ENCODE peak calls at places on chromosomes 16 and 17, in four cellular contexts. One of them, this sample, is unnamed.

GRCh38 chr16:28107232-28107631 is 43.7 kb upstream of the GSG1L start:
- DNase-seq in esophagus squamous epithelium: no peak
- DNase-seq in fibroblast of lung: no peak
- DNase-seq in dorsolateral prefrontal cortex: no peak
- DNase-seq in this sample: peak; percentile 29

GRCh38 chr17:7001562-7001961 is 5.7 kb downstream of the ALOX12 start:
- DNase-seq in esophagus squamous epithelium: no peak
- DNase-seq in fibroblast of lung: no peak
- DNase-seq in dorsolateral prefrontal cortex: no peak
- DNase-seq in this sample: no peak

GRCh38 chr17:66675991-66676371 is 158.9 kb upstream of the CACNG5 start:
- DNase-seq in esophagus squamous epithelium: no peak
- DNase-seq in fibroblast of lung: peak; percentile 58
- DNase-seq in dorsolateral prefrontal cortex: peak; percentile 56
- DNase-seq in this sample: no peak

GRCh38 chr17:80880650-80880989 is 111.0 kb upstream of the CHMP6 start:
- DNase-seq in esophagus squamous epithelium: no peak
- DNase-seq in fibroblast of lung: no peak
- DNase-seq in dorsolateral prefrontal cortex: no peak
- DNase-seq in this sample: no peak

GRCh38 chr16:50372611-50373344 is 4.0 kb upstream of the BRD7 start:
- DNase-seq in esophagus squamous epithelium: no peak
- DNase-seq in fibroblast of lung: peak; percentile 21
- DNase-seq in dorsolateral prefrontal cortex: peak; percentile 58
- DNase-seq in this sample: peak; percentile 86

GRCh38 chr17:31147507-31148202 is 52.9 kb downstream of the NF1 start:
- DNase-seq in esophagus squamous epithelium: no peak
- DNase-seq in fibroblast of lung: no peak
- DNase-seq in dorsolateral prefrontal cortex: no peak
- DNase-seq in this sample: no peak

GRCh38 chr17:42814633-42815399 is 9.3 kb downstream of the BECN1 start:
- DNase-seq in esophagus squamous epithelium: no peak
- DNase-seq in fibroblast of lung: peak; percentile 83
- DNase-seq in dorsolateral prefrontal cortex: no peak
- DNase-seq in this sample: peak; percentile 7

GRCh38 chr16:51982715-51983680 is 563.9 kb downstream of the TOX3 start:
- DNase-seq in esophagus squamous epithelium: no peak
- DNase-seq in fibroblast of lung: peak; percentile 85
- DNase-seq in dorsolateral prefrontal cortex: no peak
- DNase-seq in this sample: no peak

GRCh38 chr16:59341368-59341767 is 607.3 kb upstream of the GOT2 start:
- DNase-seq in esophagus squamous epithelium: no peak
- DNase-seq in fibroblast of lung: no peak
- DNase-seq in dorsolateral prefrontal cortex: no peak
- DNase-seq in this sample: no peak

GRCh38 chr16:12132290-12132689 is 155.8 kb downstream of the SNX29 start:
- DNase-seq in esophagus squamous epithelium: no peak
- DNase-seq in fibroblast of lung: peak; percentile 55
- DNase-seq in dorsolateral prefrontal cortex: no peak
- DNase-seq in this sample: no peak

GRCh38 chr16:80120899-80121521 is 419.8 kb upstream of the DYNLRB2 start:
- DNase-seq in esophagus squamous epithelium: no peak
- DNase-seq in fibroblast of lung: no peak
- DNase-seq in dorsolateral prefrontal cortex: no peak
- DNase-seq in this sample: no peak

GRCh38 chr16:77223184-77223583 is 24.0 kb downstream of the SYCE1L start:
- DNase-seq in esophagus squamous epithelium: no peak
- DNase-seq in fibroblast of lung: no peak
- DNase-seq in dorsolateral prefrontal cortex: no peak
- DNase-seq in this sample: no peak

GRCh38 chr17:17313350-17313991 is 10.3 kb downstream of the NT5M start:
- DNase-seq in esophagus squamous epithelium: no peak
- DNase-seq in fibroblast of lung: no peak
- DNase-seq in dorsolateral prefrontal cortex: peak; percentile 64
- DNase-seq in this sample: no peak

GRCh38 chr16:89658221-89658879 is 714 bp downstream of the SPATA33 start:
- DNase-seq in esophagus squamous epithelium: no peak
- DNase-seq in fibroblast of lung: no peak
- DNase-seq in dorsolateral prefrontal cortex: no peak
- DNase-seq in this sample: no peak

GRCh38 chr16:86508028-86508946 is 2.0 kb upstream of the FOXF1 start:
- DNase-seq in esophagus squamous epithelium: no peak
- DNase-seq in fibroblast of lung: peak; percentile 53
- DNase-seq in dorsolateral prefrontal cortex: no peak
- DNase-seq in this sample: no peak

GRCh38 chr17:4090898-4091297 is 51.9 kb downstream of the ZZEF1 start:
- DNase-seq in esophagus squamous epithelium: no peak
- DNase-seq in fibroblast of lung: peak; percentile 9
- DNase-seq in dorsolateral prefrontal cortex: no peak
- DNase-seq in this sample: no peak

GRCh38 chr17:46977348-46977747 is 1.7 kb downstream of the RPRML start:
- DNase-seq in esophagus squamous epithelium: no peak
- DNase-seq in fibroblast of lung: peak; percentile 16
- DNase-seq in dorsolateral prefrontal cortex: peak; percentile 63
- DNase-seq in this sample: no peak

GRCh38 chr16:85970712-85971220 is 71.8 kb downstream of the IRF8 start:
- DNase-seq in esophagus squamous epithelium: no peak
- DNase-seq in fibroblast of lung: no peak
- DNase-seq in dorsolateral prefrontal cortex: no peak
- DNase-seq in this sample: no peak

GRCh38 chr16:12675852-12676251 is 127.8 kb downstream of the CPPED1 start:
- DNase-seq in esophagus squamous epithelium: no peak
- DNase-seq in fibroblast of lung: no peak
- DNase-seq in dorsolateral prefrontal cortex: no peak
- DNase-seq in this sample: no peak

GRCh38 chr16:22161999-22162657 is at the start of gene SDR42E2:
- DNase-seq in esophagus squamous epithelium: no peak
- DNase-seq in fibroblast of lung: no peak
- DNase-seq in dorsolateral prefrontal cortex: no peak
- DNase-seq in this sample: no peak

GRCh38 chr16:51155199-51155607 is 4.1 kb upstream of the SALL1 start:
- DNase-seq in esophagus squamous epithelium: no peak
- DNase-seq in fibroblast of lung: no peak
- DNase-seq in dorsolateral prefrontal cortex: no peak
- DNase-seq in this sample: no peak

GRCh38 chr17:18101828-18102227 is 6.7 kb upstream of the MYO15A start:
- DNase-seq in esophagus squamous epithelium: no peak
- DNase-seq in fibroblast of lung: no peak
- DNase-seq in dorsolateral prefrontal cortex: no peak
- DNase-seq in this sample: no peak

GRCh38 chr16:9016824-9017223 is 53.1 kb upstream of the USP7 start:
- DNase-seq in esophagus squamous epithelium: no peak
- DNase-seq in fibroblast of lung: no peak
- DNase-seq in dorsolateral prefrontal cortex: no peak
- DNase-seq in this sample: no peak

GRCh38 chr16:9012848-9013507 is 49.3 kb upstream of the USP7 start:
- DNase-seq in esophagus squamous epithelium: no peak
- DNase-seq in fibroblast of lung: peak; percentile 5
- DNase-seq in dorsolateral prefrontal cortex: peak; percentile 48
- DNase-seq in this sample: no peak

GRCh38 chr16:9014389-9014788 is 50.7 kb upstream of the USP7 start:
- DNase-seq in esophagus squamous epithelium: no peak
- DNase-seq in fibroblast of lung: no peak
- DNase-seq in dorsolateral prefrontal cortex: no peak
- DNase-seq in this sample: no peak

GRCh38 chr16:9013508-9013864 is 49.8 kb upstream of the USP7 start:
- DNase-seq in esophagus squamous epithelium: no peak
- DNase-seq in fibroblast of lung: peak; percentile 18
- DNase-seq in dorsolateral prefrontal cortex: no peak
- DNase-seq in this sample: no peak

GRCh38 chr16:9015489-9015888 is 51.8 kb upstream of the USP7 start:
- DNase-seq in esophagus squamous epithelium: no peak
- DNase-seq in fibroblast of lung: no peak
- DNase-seq in dorsolateral prefrontal cortex: no peak
- DNase-seq in this sample: no peak
- H3K27ac ChIP-seq in esophagus squamous epithelium: no peak overlapping the region
- H3K27ac ChIP-seq in fibroblast of lung: no peak overlapping the region
- H3K27ac ChIP-seq in dorsolateral prefrontal cortex: no peak overlapping the region
- H3K27ac ChIP-seq in this sample: no peak overlapping the region

GRCh38 chr17:33709881-33710280 is 416.8 kb upstream of the ASIC2 start:
- DNase-seq in esophagus squamous epithelium: no peak
- DNase-seq in fibroblast of lung: no peak
- DNase-seq in dorsolateral prefrontal cortex: no peak
- DNase-seq in this sample: no peak

GRCh38 chr17:33716937-33717336 is 423.8 kb upstream of the ASIC2 start:
- DNase-seq in esophagus squamous epithelium: no peak
- DNase-seq in fibroblast of lung: no peak
- DNase-seq in dorsolateral prefrontal cortex: no peak
- DNase-seq in this sample: no peak

DNA sequence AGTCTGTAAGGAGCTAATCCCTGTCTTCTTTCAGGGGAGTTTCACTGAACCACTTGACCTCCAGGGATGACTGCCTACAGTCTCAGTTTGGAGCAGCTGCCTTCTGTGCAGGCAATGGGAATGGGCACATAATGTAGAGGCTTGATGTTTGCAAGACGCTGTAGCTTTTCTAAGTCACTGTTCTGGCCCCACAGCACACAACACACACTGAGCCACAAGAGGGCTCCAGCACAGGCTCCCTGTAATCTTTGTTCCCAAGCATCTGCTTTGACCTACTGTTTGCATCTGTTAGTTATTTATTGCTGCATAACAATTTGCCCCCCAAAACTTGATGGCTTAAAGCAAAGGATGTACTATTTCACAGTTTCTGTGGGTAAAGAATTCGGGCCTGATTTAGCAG is 419.0 kb upstream of the ASIC2 start:
- DNase-seq in esophagus squamous epithelium: no peak
- DNase-seq in fibroblast of lung: no peak
- DNase-seq in dorsolateral prefrontal cortex: no peak
- DNase-seq in this sample: no peak
- TF ChIP-seq CTCF in esophagus squamous epithelium: no peak
- TF ChIP-seq CTCF in fibroblast of lung: no peak
- TF ChIP-seq CTCF in dorsolateral prefrontal cortex: no peak
- TF ChIP-seq CTCF in this sample: no peak

GRCh38 chr17:36936455-36936934 is 780 bp upstream of the LHX1 start:
- DNase-seq in esophagus squamous epithelium: no peak
- DNase-seq in fibroblast of lung: no peak
- DNase-seq in dorsolateral prefrontal cortex: no peak
- DNase-seq in this sample: peak; percentile 55

GRCh38 chr17:36935681-36936454 is 1.4 kb upstream of the LHX1 start:
- DNase-seq in esophagus squamous epithelium: no peak
- DNase-seq in fibroblast of lung: no peak
- DNase-seq in dorsolateral prefrontal cortex: no peak
- DNase-seq in this sample: no peak

GRCh38 chr17:36937961-36938565 is 788 bp downstream of the LHX1 start:
- DNase-seq in esophagus squamous epithelium: no peak
- DNase-seq in fibroblast of lung: peak; percentile 26
- DNase-seq in dorsolateral prefrontal cortex: no peak
- DNase-seq in this sample: no peak

GRCh38 chr17:36938566-36939058 is 1.3 kb downstream of the LHX1 start:
- DNase-seq in esophagus squamous epithelium: no peak
- DNase-seq in fibroblast of lung: no peak
- DNase-seq in dorsolateral prefrontal cortex: no peak
- DNase-seq in this sample: no peak

GRCh38 chr17:36937001-36937960 is at the start of gene LHX1:
- DNase-seq in esophagus squamous epithelium: no peak
- DNase-seq in fibroblast of lung: no peak
- DNase-seq in dorsolateral prefrontal cortex: no peak
- DNase-seq in this sample: no peak
- H3K4me3 ChIP-seq in esophagus squamous epithelium: peak within 1 kb of the TSS; percentile 19
- H3K4me3 ChIP-seq in fibroblast of lung: no peak within 1 kb of the TSS
- H3K4me3 ChIP-seq in dorsolateral prefrontal cortex: peak within 1 kb of the TSS; percentile 30
- H3K4me3 ChIP-seq in this sample: peak within 1 kb of the TSS; percentile 59

GRCh38 chr17:77247048-77247541 is 106.3 kb downstream of the SEC14L1 start:
- DNase-seq in esophagus squamous epithelium: no peak
- DNase-seq in fibroblast of lung: peak; percentile 71
- DNase-seq in dorsolateral prefrontal cortex: peak; percentile 87
- DNase-seq in this sample: peak; percentile 85
- H3K27ac ChIP-seq in esophagus squamous epithelium: peak overlapping the region; percentile 68
- H3K27ac ChIP-seq in fibroblast of lung: peak overlapping the region; percentile 44
- H3K27ac ChIP-seq in dorsolateral prefrontal cortex: peak overlapping the region; percentile 55
- H3K27ac ChIP-seq in this sample: no peak overlapping the region

DNA sequence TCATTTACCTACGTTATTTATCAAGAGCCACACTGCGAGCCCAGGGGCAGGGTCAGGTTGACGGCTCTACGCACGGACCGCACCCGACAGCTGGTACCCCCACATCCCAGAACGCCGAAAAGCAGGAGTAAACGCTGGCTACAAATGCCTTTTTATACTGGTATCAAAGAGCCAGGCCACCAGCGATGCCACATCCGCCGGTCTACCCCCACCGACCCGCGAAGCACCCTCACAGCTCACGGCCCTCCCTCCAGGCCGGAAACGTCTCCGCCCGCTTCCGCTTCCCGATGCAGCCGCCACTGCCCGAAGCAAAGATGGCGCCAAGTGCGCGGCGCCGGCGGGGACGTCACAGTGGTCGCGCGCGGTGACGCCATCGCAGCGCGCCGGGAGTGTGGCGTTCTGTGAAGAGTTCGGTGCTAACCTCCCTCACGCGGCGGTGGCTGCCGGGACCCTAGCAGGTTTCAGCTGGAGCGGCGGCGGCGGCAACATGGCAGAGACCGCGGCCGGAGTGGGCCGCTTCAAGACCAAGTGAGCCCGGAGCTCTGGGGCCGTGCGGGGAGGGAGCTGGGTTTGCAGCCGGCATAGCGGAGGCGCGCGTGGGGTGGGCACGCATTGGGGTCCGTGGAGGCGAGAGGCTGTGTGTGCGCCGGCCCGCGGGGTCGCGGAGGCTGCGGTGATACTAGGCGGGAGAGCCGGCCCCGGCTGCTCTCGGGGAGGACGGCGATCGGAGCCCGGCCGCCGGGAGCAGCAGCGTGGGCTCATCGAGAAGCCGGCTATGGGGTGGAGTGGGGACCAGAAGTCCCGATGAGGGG is at the start of gene TBL3:
- DNase-seq in esophagus squamous epithelium: peak; percentile 70
- DNase-seq in fibroblast of lung: peak; percentile 92
- DNase-seq in dorsolateral prefrontal cortex: peak; percentile 96
- DNase-seq in this sample: peak; percentile 94
- TF ChIP-seq CTCF in esophagus squamous epithelium: peak; percentile 16
- TF ChIP-seq CTCF in fibroblast of lung: no peak
- TF ChIP-seq CTCF in dorsolateral prefrontal cortex: peak; percentile 5
- TF ChIP-seq CTCF in this sample: no peak